ENCODE peak calls at places on chromosomes 5 and 9, in seven cellular contexts. X, S, R, F, L, U and V are unnamed samples.
A peak's percentile ranks its signal among the peaks of the same experiment; 100 is the strongest.

GRCh38 chr9:119483153-119483552 is 113.9 kb upstream of the BRINP1 start:
- DNase-seq in X (no peak), S (no peak), U (no peak), L (no peak), F (no peak), R (no peak), V (no peak)

GRCh38 chr5:149429839-149430721 is 51.0 kb upstream of the IL17B start:
- DNase-seq in R (no peak), F (peak; percentile 74), L (peak; percentile 84), S (no peak), X (peak; percentile 75), U (peak; percentile 95), V (no peak)

GRCh38 chr5:57653636-57654290 is 171.2 kb upstream of the ACTBL2 start:
- DNase-seq in F (no peak), L (no peak), R (no peak), U (no peak), S (no peak), X (no peak), V (no peak)

GRCh38 chr5:135996611-135997010 is 32.2 kb upstream of the TGFBI start:
- DNase-seq in X (no peak), F (no peak), L (peak; percentile 67), U (no peak), R (peak; percentile 66), S (no peak), V (no peak)

GRCh38 chr9:106893088-106893487 is 30.1 kb downstream of the ZNF462 start:
- DNase-seq in S (no peak), U (peak; percentile 76), R (peak; percentile 74), X (no peak), F (no peak), L (peak; percentile 89), V (no peak)

GRCh38 chr5:127440831-127441230 is 76.6 kb upstream of the PRRC1 start:
- DNase-seq in R (no peak), U (no peak), S (no peak), L (no peak), X (no peak), F (no peak), V (no peak)

GRCh38 chr9:137582286-137582860 is 3.6 kb upstream of the DPH7 start:
- DNase-seq in R (no peak), L (no peak), X (peak; percentile 61), F (peak; percentile 66), U (peak; percentile 37), S (no peak), V (peak; percentile 8)

GRCh38 chr5:179801304-179802206 is 5.1 kb downstream of the MGAT4B start:
- DNase-seq in R (peak; percentile 48), X (peak; percentile 88), F (peak; percentile 89), U (peak; percentile 69), S (no peak), L (peak; percentile 68), V (peak; percentile 87)

GRCh38 chr5:40743771-40744170 is 12.0 kb downstream of the TTC33 start:
- DNase-seq in R (no peak), S (no peak), X (no peak), L (no peak), U (no peak), F (no peak), V (no peak)

GRCh38 chr9:37534412-37534811 is 41.8 kb downstream of the FBXO10 start:
- DNase-seq in L (no peak), S (no peak), X (no peak), F (no peak), R (no peak), U (no peak), V (no peak)

GRCh38 chr5:109830955-109831502 is 141.3 kb downstream of the MAN2A1 start:
- DNase-seq in S (no peak), L (peak; percentile 75), X (no peak), R (peak; percentile 76), U (no peak), F (no peak), V (no peak)

GRCh38 chr5:173741729-173742431 is 125.4 kb upstream of the BOD1 start:
- DNase-seq in S (no peak), L (no peak), F (no peak), R (no peak), U (no peak), X (no peak), V (no peak)

GRCh38 chr5:139271201-139272027 is 22.1 kb upstream of the MATR3 start:
- DNase-seq in F (no peak), S (no peak), U (no peak), X (no peak), R (peak; percentile 94), L (peak; percentile 86), V (peak; percentile 73)

GRCh38 chr5:113245427-113246052 is 189.2 kb downstream of the TSSK1B start:
- DNase-seq in X (no peak), S (no peak), R (no peak), F (no peak), L (no peak), U (peak; percentile 70), V (no peak)

GRCh38 chr9:123871781-123872180 is 58.1 kb downstream of the DENND1A start:
- DNase-seq in X (no peak), U (peak; percentile 17), F (no peak), R (no peak), L (no peak), S (no peak), V (no peak)

GRCh38 chr5:168291961-168292782 is 727 bp downstream of the WWC1 start:
- DNase-seq in S (no peak), L (peak; percentile 25), R (peak; percentile 43), F (peak; percentile 79), U (peak; percentile 73), X (peak; percentile 66), V (no peak)

GRCh38 chr5:90709323-90710148 is 150.9 kb downstream of the ADGRV1 start:
- DNase-seq in F (peak; percentile 54), S (peak; percentile 27), U (peak; percentile 73), L (peak; percentile 54), R (peak; percentile 25), X (peak; percentile 50), V (peak; percentile 62)

GRCh38 chr5:10564838-10565784 is 1.2 kb downstream of the ANKRD33B start:
- DNase-seq in F (peak; percentile 69), U (peak; percentile 34), X (no peak), R (no peak), L (peak; percentile 32), S (no peak), V (no peak)

GRCh38 chr5:62282079-62282478 is 23.9 kb upstream of the KIF2A start:
- DNase-seq in R (no peak), X (no peak), L (no peak), U (no peak), F (no peak), S (no peak), V (no peak)

GRCh38 chr5:60141119-60141518 is 247.6 kb upstream of the PDE4D start:
- DNase-seq in X (no peak), U (peak; percentile 5), S (no peak), L (no peak), F (no peak), R (no peak), V (no peak)

GRCh38 chr5:7615566-7616061 is 219.7 kb downstream of the ADCY2 start:
- DNase-seq in F (no peak), S (no peak), R (no peak), X (no peak), U (peak; percentile 78), L (no peak), V (peak; percentile 30)

GRCh38 chr9:131394464-131395026 is 659 bp downstream of the PRRC2B start:
- DNase-seq in F (peak; percentile 59), X (no peak), S (no peak), R (no peak), U (no peak), L (peak; percentile 79), V (no peak)

GRCh38 chr5:170491479-170491878 is 12.3 kb upstream of the KCNIP1 start:
- DNase-seq in L (peak; percentile 49), U (no peak), F (no peak), X (no peak), S (no peak), R (peak; percentile 84), V (no peak)

GRCh38 chr5:88732181-88732633 is 150.8 kb downstream of the MEF2C start:
- DNase-seq in L (peak; percentile 17), X (no peak), R (no peak), S (no peak), U (no peak), F (no peak), V (peak; percentile 5)

GRCh38 chr5:164317676-164318075 is 812.3 kb downstream of the MAT2B start:
- DNase-seq in L (no peak), X (no peak), F (no peak), R (no peak), U (no peak), S (no peak), V (no peak)

GRCh38 chr5:164324239-164324638 is 818.8 kb downstream of the MAT2B start:
- DNase-seq in S (no peak), X (no peak), U (no peak), F (no peak), L (no peak), R (no peak), V (no peak)

GRCh38 chr5:164319161-164319560 is 813.7 kb downstream of the MAT2B start:
- DNase-seq in X (no peak), L (no peak), R (no peak), U (no peak), F (no peak), S (no peak), V (no peak)
- H3K4me2 ChIP-seq in X (no peak overlapping the region), L (no peak overlapping the region), R (no peak overlapping the region), U (no peak overlapping the region), F (no peak overlapping the region), S (no peak overlapping the region), V (no peak overlapping the region)

DNA sequence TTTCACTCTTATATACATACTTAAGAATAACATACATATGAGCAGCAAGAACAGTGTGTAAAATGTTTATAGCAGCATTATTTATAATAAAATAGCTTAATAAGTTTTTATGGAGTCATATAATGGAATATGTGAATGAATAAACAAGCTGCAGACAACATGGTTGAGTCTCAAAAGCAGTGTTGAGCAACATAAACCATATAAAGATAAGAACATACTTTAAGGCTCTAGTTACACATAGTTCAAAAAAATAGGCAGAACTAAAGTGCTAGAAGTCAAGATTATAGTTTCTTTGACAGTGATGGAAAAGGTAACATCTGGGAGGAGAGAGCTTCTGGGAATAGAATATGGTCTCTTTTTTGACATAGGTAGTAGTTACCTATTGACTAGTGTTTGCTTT is 53.7 kb upstream of the ADAMTS19 start:
- DNase-seq in U (no peak), F (no peak), R (peak; percentile 2), S (no peak), L (no peak), X (no peak), V (no peak)
- H2BK120ac ChIP-seq in U (no peak overlapping the region), F (no peak overlapping the region), R (no peak overlapping the region), S (no peak overlapping the region), L (no peak overlapping the region), X (no peak overlapping the region), V (no peak overlapping the region)

DNA sequence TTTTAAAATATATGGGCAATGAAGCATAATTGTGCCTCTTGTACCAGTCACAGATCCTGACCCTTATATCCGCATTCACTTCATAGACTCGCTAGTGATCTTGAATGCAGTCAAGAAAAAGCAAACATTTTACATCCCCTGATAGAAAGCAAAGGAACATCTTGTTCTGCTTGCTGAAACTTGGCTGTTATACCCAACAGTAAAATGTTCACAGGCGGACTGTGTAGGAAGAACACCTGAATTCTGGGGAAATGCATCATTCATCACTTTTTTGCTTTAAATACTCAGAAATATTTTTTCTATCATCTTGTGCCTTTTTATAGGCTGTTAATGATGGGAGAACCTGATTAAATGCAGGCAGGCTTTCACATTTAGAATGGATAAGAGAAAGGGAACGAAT is 756.4 kb downstream of the TLE1 start:
- DNase-seq in X (no peak), F (no peak), L (no peak), U (no peak), S (no peak), R (no peak), V (no peak)
- H3K4me1 ChIP-seq in X (no peaks in the 10 kb centered on the region), F (no peaks in the 10 kb centered on the region), L (no peaks in the 10 kb centered on the region), U (no peaks in the 10 kb centered on the region), S (no peaks in the 10 kb centered on the region), R (no peaks in the 10 kb centered on the region), V (no peaks in the 10 kb centered on the region)

GRCh38 chr9:133506653-133507038 is 18.1 kb downstream of the MYMK start:
- DNase-seq in L (peak; percentile 92), F (no peak), S (no peak), U (no peak), R (peak; percentile 89), X (no peak), V (no peak)
- H3K4me2 ChIP-seq in L (no peak overlapping the region), F (no peak overlapping the region), S (no peak overlapping the region), U (no peak overlapping the region), R (no peak overlapping the region), X (no peak overlapping the region), V (no peak overlapping the region)